ENCODE peak calls at places on chromosomes 3 and 15, in ten cellular contexts. L is NCI-H1092; G is brain microvascular endothelial cell; P is NCI-H1417 treated with DMSO at 0.1 percent for 48 hours; V is A172; R is CD8-positive, alpha-beta T cell; I is iPS-NIHi11; Y is caudate nucleus; K is stomach; O is activated CD8-positive, alpha-beta memory T cell treated with anti-CD3 and anti-CD28 coated beads, Interleukin-2, amount 50 U/mL, for 48 hours. W is an unnamed sample.

GRCh38 chr3:1172642-1173041 is 79.8 kb downstream of the CNTN6 start:
- DNase-seq in L (no peak), G (no peak), P (no peak), V (no peak), R (no peak), I (no peak), Y (no peak), K (no peak), O (no peak), W (no peak)

GRCh38 chr15:68384451-68385239 is 47.3 kb downstream of the ITGA11 start:
- DNase-seq in L (no peak), G (peak; percentile 87), P (no peak), V (peak; percentile 91), R (no peak), I (no peak), Y (no peak), K (peak; percentile 24), O (peak; percentile 33), W (no peak)

GRCh38 chr3:127325630-127325961 is 37.8 kb upstream of the PRR20G start:
- DNase-seq in L (no peak), G (no peak), P (no peak), V (no peak), R (no peak), I (no peak), Y (no peak), K (no peak), O (no peak), W (no peak)

GRCh38 chr3:197353867-197354180 is 55.4 kb upstream of the DLG1 start:
- DNase-seq in L (no peak), G (no peak), P (no peak), V (no peak), R (no peak), I (no peak), Y (no peak), K (no peak), O (no peak), W (no peak)

GRCh38 chr3:69092030-69092513 is 7.3 kb downstream of the ARL6IP5 start:
- DNase-seq in L (no peak), G (no peak), P (no peak), V (peak; percentile 14), R (no peak), I (no peak), Y (no peak), K (no peak), O (no peak), W (no peak)

GRCh38 chr3:13764161-13764560 is 115.7 kb downstream of the WNT7A start:
- DNase-seq in L (no peak), G (no peak), P (no peak), V (no peak), R (no peak), I (no peak), Y (no peak), K (no peak), O (no peak), W (no peak)

GRCh38 chr3:177523991-177524438 is 326.7 kb upstream of the TBL1XR1 start:
- DNase-seq in L (no peak), G (no peak), P (no peak), V (no peak), R (no peak), I (no peak), Y (no peak), K (no peak), O (no peak), W (no peak)

GRCh38 chr3:178967184-178967532 is 104.5 kb downstream of the ZMAT3 start:
- DNase-seq in L (no peak), G (no peak), P (no peak), V (no peak), R (no peak), I (no peak), Y (no peak), K (no peak), O (no peak), W (no peak)

GRCh38 chr3:194280777-194281176 is 70.4 kb downstream of the CPN2 start:
- DNase-seq in L (no peak), G (no peak), P (no peak), V (no peak), R (no peak), I (no peak), Y (no peak), K (no peak), O (no peak), W (no peak)

GRCh38 chr3:184899953-184900595 is 88.1 kb downstream of the VPS8 start:
- DNase-seq in L (no peak), G (no peak), P (no peak), V (no peak), R (no peak), I (peak; percentile 15), Y (no peak), K (no peak), O (no peak), W (no peak)

GRCh38 chr3:16528111-16528510 is 14.6 kb upstream of the RFTN1 start:
- DNase-seq in L (no peak), G (no peak), P (no peak), V (no peak), R (no peak), I (no peak), Y (no peak), K (no peak), O (no peak), W (no peak)

GRCh38 chr3:140023616-140024530 is 88.9 kb downstream of the CLSTN2 start:
- DNase-seq in L (peak; percentile 47), G (no peak), P (no peak), V (no peak), R (no peak), I (no peak), Y (peak; percentile 53), K (peak; percentile 63), O (no peak), W (peak; percentile 10)

GRCh38 chr15:57542505-57542817 is 49.2 kb upstream of the MYZAP start:
- DNase-seq in L (no peak), G (no peak), P (no peak), V (no peak), R (no peak), I (no peak), Y (no peak), K (no peak), O (no peak), W (no peak)

GRCh38 chr3:61181874-61182273 is 69.4 kb downstream of the FHIT start:
- DNase-seq in L (no peak), G (peak; percentile 78), P (no peak), V (peak; percentile 30), R (no peak), I (peak; percentile 15), Y (no peak), K (no peak), O (no peak), W (no peak)

GRCh38 chr3:156745766-156746165 is 71.4 kb downstream of the TIPARP start:
- DNase-seq in L (no peak), G (no peak), P (no peak), V (no peak), R (no peak), I (no peak), Y (no peak), K (no peak), O (no peak), W (no peak)

GRCh38 chr3:142916611-142917010 is 27.7 kb upstream of the PCOLCE2 start:
- DNase-seq in L (no peak), G (no peak), P (no peak), V (no peak), R (no peak), I (no peak), Y (no peak), K (no peak), O (no peak), W (no peak)

GRCh38 chr15:37046876-37047614 is 53.3 kb downstream of the MEIS2 start:
- DNase-seq in L (no peak), G (peak; percentile 29), P (no peak), V (no peak), R (no peak), I (peak; percentile 55), Y (no peak), K (no peak), O (no peak), W (no peak)